ENCODE peak calls at places on chromosomes 7 and 10, in seven cellular contexts. I is lower leg skin, K is transverse colon, G is body of pancreas, U is HCT116, Q is adrenal gland, X is heart left ventricle. V is an unnamed sample.

GRCh38 chr7:45185028-45185863 is 27.7 kb downstream of the RAMP3 start:
- DNase-seq in I (peak), K (no peak), G (no peak), U (no peak), Q (no peak), X (no peak), V (no peak)

GRCh38 chr10:95329296-95329695 is 38.5 kb upstream of the PDLIM1 start:
- DNase-seq in I (no peak), K (no peak), G (no peak), U (no peak), Q (no peak), X (no peak), V (no peak)

GRCh38 chr10:101938316-101939272 is 95.0 kb upstream of the KCNIP2 start:
- DNase-seq in I (no peak), K (no peak), G (no peak), U (peak), Q (peak), X (no peak), V (no peak)

GRCh38 chr10:36640626-36641025 is 484.8 kb upstream of the ANKRD30A start:
- DNase-seq in I (no peak), K (no peak), G (no peak), U (no peak), Q (no peak), X (no peak), V (no peak)

GRCh38 chr7:23334482-23335056 is 35.4 kb downstream of the MALSU1 start:
- DNase-seq in I (no peak), K (no peak), G (peak), U (peak), Q (peak), X (peak), V (peak)

GRCh38 chr10:34029455-34029854 is 695.0 kb upstream of the NRP1 start:
- DNase-seq in I (no peak), K (no peak), G (no peak), U (no peak), Q (no peak), X (no peak), V (no peak)

GRCh38 chr10:31574566-31574965 is 255.6 kb downstream of the ZEB1 start:
- DNase-seq in I (no peak), K (no peak), G (no peak), U (no peak), Q (no peak), X (no peak), V (no peak)

GRCh38 chr7:35993663-35994622 is 159.1 kb upstream of the EEPD1 start:
- DNase-seq in I (no peak), K (peak), G (no peak), U (no peak), Q (no peak), X (no peak), V (no peak)

GRCh38 chr10:124741281-124741921 is 2.8 kb downstream of the FAM53B start:
- DNase-seq in I (peak), K (peak), G (peak), U (peak), Q (peak), X (peak), V (peak)

GRCh38 chr7:115477193-115477651 is 553.3 kb downstream of the TFEC start:
- DNase-seq in I (no peak), K (peak), G (peak), U (no peak), Q (no peak), X (peak), V (no peak)

GRCh38 chr7:21430575-21430954 is 2.7 kb downstream of the SP4 start:
- DNase-seq in I (no peak), K (no peak), G (peak), U (no peak), Q (no peak), X (no peak), V (no peak)

GRCh38 chr10:24519950-24520349 is 203.7 kb downstream of the ARHGAP21 start:
- DNase-seq in I (no peak), K (no peak), G (no peak), U (no peak), Q (peak), X (no peak), V (no peak)

GRCh38 chr7:118214051-118214832 is 10.3 kb upstream of the ANKRD7 start:
- DNase-seq in I (peak), K (peak), G (peak), U (no peak), Q (peak), X (peak), V (peak)
- TF ChIP-seq POLR2A in I (no peak), K (no peak), G (peak), U (no peak), Q (peak), X (no peak), V (peak)

DNA sequence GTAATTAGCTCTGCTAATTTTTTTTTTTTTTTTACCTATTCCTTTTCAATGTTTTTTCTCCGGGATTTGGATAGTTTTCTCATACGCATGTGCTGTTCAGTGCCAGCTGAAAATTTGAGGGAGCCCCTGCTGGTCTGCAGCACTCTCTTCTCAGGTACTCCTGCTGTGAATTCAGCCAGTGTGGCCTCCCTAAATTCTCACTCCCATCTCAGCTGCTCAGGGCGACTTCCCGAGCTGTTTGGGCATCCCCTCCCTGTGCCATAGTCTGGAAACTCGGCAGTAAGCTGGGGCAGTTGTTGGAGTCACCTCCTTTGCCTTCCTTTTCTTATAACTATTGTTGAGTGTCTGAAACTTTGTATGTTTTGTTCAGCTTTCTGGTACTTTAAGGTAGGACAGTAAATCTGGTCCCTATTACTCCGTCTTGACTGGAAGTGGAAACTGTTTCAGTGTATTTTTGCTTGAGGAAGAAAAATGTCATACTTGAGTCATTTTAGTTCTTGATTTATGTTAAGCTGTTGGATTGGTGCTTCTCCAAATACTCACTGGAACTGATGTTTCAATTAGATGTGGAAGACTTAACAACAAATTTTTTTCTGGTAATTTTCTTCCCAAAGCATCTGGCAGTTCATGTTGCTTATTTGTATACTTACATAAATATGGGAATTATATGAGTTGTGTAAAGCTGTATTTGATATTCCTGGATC is 33.6 kb downstream of the MINPP1 start:
- DNase-seq in I (no peak), K (no peak), G (no peak), U (no peak), Q (no peak), X (no peak), V (no peak)
- TF ChIP-seq POLR2A in I (no peak), K (no peak), G (no peak), U (no peak), Q (no peak), X (no peak), V (no peak)

DNA sequence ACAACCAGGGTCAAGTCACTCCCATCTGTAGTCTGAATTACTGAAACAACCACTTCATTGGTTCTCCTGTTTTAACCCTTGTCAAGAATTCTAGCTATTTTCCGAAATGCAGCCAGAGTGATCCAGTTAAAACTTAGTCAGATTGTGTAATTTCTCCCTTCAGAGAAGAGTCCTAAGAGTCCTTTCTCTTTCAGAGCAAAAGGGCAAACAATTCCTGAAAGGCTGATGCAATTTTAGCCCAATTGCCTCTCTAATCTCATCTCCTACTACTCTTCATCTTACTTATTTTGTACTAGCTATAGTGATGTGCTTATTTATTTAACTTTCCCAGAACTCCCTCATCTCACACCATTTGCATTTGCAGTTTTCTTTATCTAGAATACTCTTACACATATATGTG is 44.8 kb downstream of the HGF start:
- DNase-seq in I (no peak), K (no peak), G (no peak), U (no peak), Q (no peak), X (no peak), V (no peak)
- TF ChIP-seq POLR2A in I (no peak), K (no peak), G (no peak), U (no peak), Q (no peak), X (no peak), V (no peak)

GRCh38 chr10:13099666-13100348 is at the start of gene OPTN:
- DNase-seq in I (peak), K (peak), G (peak), U (peak), Q (peak), X (peak), V (peak)
- TF ChIP-seq POLR2A in I (no peak), K (peak), G (peak), U (no peak), Q (peak), X (no peak), V (peak)

GRCh38 chr7:85115006-85115405 is 71.8 kb downstream of the SEMA3D start:
- DNase-seq in I (no peak), K (no peak), G (no peak), U (no peak), Q (no peak), X (no peak), V (no peak)

GRCh38 chr7:85111761-85112160 is 75.1 kb downstream of the SEMA3D start:
- DNase-seq in I (no peak), K (no peak), G (no peak), U (no peak), Q (no peak), X (no peak), V (no peak)

GRCh38 chr7:85119934-85120333 is 66.9 kb downstream of the SEMA3D start:
- DNase-seq in I (no peak), K (no peak), G (no peak), U (no peak), Q (no peak), X (no peak), V (no peak)

GRCh38 chr7:85115862-85116261 is 71.0 kb downstream of the SEMA3D start:
- DNase-seq in I (no peak), K (no peak), G (no peak), U (no peak), Q (no peak), X (no peak), V (no peak)

GRCh38 chr7:85114342-85114741 is 72.5 kb downstream of the SEMA3D start:
- DNase-seq in I (no peak), K (no peak), G (no peak), U (peak), Q (no peak), X (no peak), V (no peak)
- TF ChIP-seq POLR2A in I (no peak), K (no peak), G (no peak), U (no peak), Q (no peak), X (no peak), V (no peak)

V was measured in prostate gland.